ENCODE peak calls at places on chromosomes 13 and 19, in seven cellular contexts. One of them, this sample, is unnamed.

GRCh38 chr19:3642987-3643386 is 16.4 kb upstream of the CACTIN start:
- DNase-seq in H1: no peak
- DNase-seq in K562: peak
- DNase-seq in HCT116: peak
- DNase-seq in SK-N-SH: peak
- DNase-seq in HepG2: no peak
- DNase-seq in GM12878: no peak
- DNase-seq in this sample: no peak

GRCh38 chr19:46958542-46958941 is 61.1 kb upstream of the NPAS1 start:
- DNase-seq in HCT116: no peak
- DNase-seq in K562: no peak
- DNase-seq in GM12878: no peak
- DNase-seq in H1: no peak
- DNase-seq in HepG2: peak
- DNase-seq in SK-N-SH: peak
- DNase-seq in this sample: no peak

GRCh38 chr19:4980838-4981680 is 12.1 kb downstream of the KDM4B start:
- DNase-seq in HCT116: no peak
- DNase-seq in K562: peak
- DNase-seq in H1: no peak
- DNase-seq in HepG2: no peak
- DNase-seq in SK-N-SH: peak
- DNase-seq in GM12878: no peak
- DNase-seq in this sample: no peak

GRCh38 chr19:11337080-11337479 is 2.4 kb downstream of the RAB3D start:
- DNase-seq in K562: no peak
- DNase-seq in SK-N-SH: peak
- DNase-seq in H1: no peak
- DNase-seq in HepG2: no peak
- DNase-seq in GM12878: no peak
- DNase-seq in HCT116: no peak
- DNase-seq in this sample: no peak

GRCh38 chr19:16381756-16382401 is 57.3 kb downstream of the KLF2 start:
- DNase-seq in SK-N-SH: no peak
- DNase-seq in HepG2: no peak
- DNase-seq in K562: no peak
- DNase-seq in HCT116: no peak
- DNase-seq in GM12878: no peak
- DNase-seq in H1: no peak
- DNase-seq in this sample: no peak

GRCh38 chr13:77309254-77309653 is 17.6 kb downstream of the MYCBP2 start:
- DNase-seq in SK-N-SH: no peak
- DNase-seq in HepG2: no peak
- DNase-seq in GM12878: no peak
- DNase-seq in H1: no peak
- DNase-seq in K562: no peak
- DNase-seq in HCT116: no peak
- DNase-seq in this sample: no peak

GRCh38 chr19:6842871-6843607 is 44.3 kb upstream of the ADGRE1 start:
- DNase-seq in HepG2: no peak
- DNase-seq in GM12878: no peak
- DNase-seq in SK-N-SH: no peak
- DNase-seq in K562: no peak
- DNase-seq in HCT116: no peak
- DNase-seq in H1: no peak
- DNase-seq in this sample: no peak

GRCh38 chr13:109400192-109400591 is 386.2 kb downstream of the IRS2 start:
- DNase-seq in SK-N-SH: no peak
- DNase-seq in HCT116: no peak
- DNase-seq in HepG2: no peak
- DNase-seq in H1: no peak
- DNase-seq in K562: no peak
- DNase-seq in GM12878: no peak
- DNase-seq in this sample: no peak

GRCh38 chr19:1451916-1452801 is 2.2 kb downstream of the APC2 start:
- DNase-seq in HCT116: no peak
- DNase-seq in SK-N-SH: peak
- DNase-seq in GM12878: no peak
- DNase-seq in K562: no peak
- DNase-seq in HepG2: no peak
- DNase-seq in H1: no peak
- DNase-seq in this sample: no peak

GRCh38 chr13:95226051-95226450 is 75.2 kb downstream of the ABCC4 start:
- DNase-seq in GM12878: no peak
- DNase-seq in SK-N-SH: no peak
- DNase-seq in H1: no peak
- DNase-seq in HepG2: no peak
- DNase-seq in K562: no peak
- DNase-seq in HCT116: no peak
- DNase-seq in this sample: no peak

GRCh38 chr13:59488436-59488835 is 675.3 kb downstream of the DIAPH3 start:
- DNase-seq in HCT116: no peak
- DNase-seq in H1: no peak
- DNase-seq in K562: no peak
- DNase-seq in GM12878: no peak
- DNase-seq in HepG2: no peak
- DNase-seq in SK-N-SH: no peak
- DNase-seq in this sample: no peak
- TF ChIP-seq JUND in HCT116: no peak
- TF ChIP-seq JUND in H1: no peak
- TF ChIP-seq JUND in K562: no peak
- TF ChIP-seq JUND in GM12878: no peak
- TF ChIP-seq JUND in HepG2: no peak
- TF ChIP-seq JUND in SK-N-SH: no peak
- TF ChIP-seq JUND in this sample: no peak

DNA sequence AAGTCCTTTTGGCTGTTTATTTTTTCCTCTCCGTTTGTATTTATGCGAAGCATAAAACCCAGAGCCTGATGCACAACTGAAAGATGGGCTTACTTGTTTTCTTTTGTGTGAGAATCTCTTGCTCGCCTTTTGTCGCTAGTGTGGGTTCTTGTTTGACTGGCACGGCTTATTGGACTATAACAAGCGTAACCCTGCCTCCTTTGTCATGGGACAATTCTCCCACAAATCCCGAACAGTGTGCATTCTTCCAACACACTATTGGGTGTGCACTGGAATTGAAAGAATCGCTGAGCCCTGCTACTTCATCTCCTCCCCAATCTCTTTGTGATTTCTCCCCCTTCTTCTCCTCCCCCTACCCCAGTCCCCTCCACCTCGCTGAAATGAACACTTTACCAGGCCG is 110.8 kb downstream of the ZIC5 start:
- DNase-seq in SK-N-SH: no peak
- DNase-seq in K562: no peak
- DNase-seq in H1: no peak
- DNase-seq in GM12878: no peak
- DNase-seq in HepG2: no peak
- DNase-seq in HCT116: no peak
- DNase-seq in this sample: no peak
- TF ChIP-seq JUND in SK-N-SH: no peak
- TF ChIP-seq JUND in K562: no peak
- TF ChIP-seq JUND in H1: no peak
- TF ChIP-seq JUND in GM12878: no peak
- TF ChIP-seq JUND in HepG2: no peak
- TF ChIP-seq JUND in HCT116: no peak
- TF ChIP-seq JUND in this sample: no peak

DNA sequence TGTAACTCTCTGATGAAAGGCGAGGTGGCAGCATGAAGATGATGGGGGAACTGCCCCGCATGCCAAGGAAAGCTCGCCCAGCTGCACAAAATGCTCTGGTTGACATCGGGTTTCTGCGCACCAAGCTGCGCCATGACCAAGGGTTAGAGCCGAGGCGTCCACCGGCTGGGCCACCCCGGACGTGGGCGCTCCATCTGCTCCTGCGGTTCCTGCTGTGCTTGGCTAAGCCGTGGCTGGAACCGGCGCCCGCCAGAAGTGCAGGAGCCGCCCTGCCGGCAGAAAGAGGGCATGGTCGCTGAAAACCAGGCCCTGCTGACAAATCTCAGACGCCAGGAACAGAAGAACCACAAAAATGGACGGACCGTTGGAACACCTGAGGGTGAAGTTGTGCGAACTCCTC is 57.9 kb downstream of the ZNF100 start:
- DNase-seq in H1: no peak
- DNase-seq in HepG2: no peak
- DNase-seq in SK-N-SH: no peak
- DNase-seq in K562: no peak
- DNase-seq in GM12878: no peak
- DNase-seq in HCT116: no peak
- DNase-seq in this sample: no peak
- TF ChIP-seq JUND in H1: no peak
- TF ChIP-seq JUND in HepG2: no peak
- TF ChIP-seq JUND in SK-N-SH: no peak
- TF ChIP-seq JUND in K562: no peak
- TF ChIP-seq JUND in GM12878: no peak
- TF ChIP-seq JUND in HCT116: no peak
- TF ChIP-seq JUND in this sample: no peak

GRCh38 chr19:42249149-42249750 is 5.7 kb downstream of the ERF start:
- DNase-seq in HCT116: no peak
- DNase-seq in GM12878: no peak
- DNase-seq in K562: no peak
- DNase-seq in HepG2: no peak
- DNase-seq in SK-N-SH: no peak
- DNase-seq in H1: no peak
- DNase-seq in this sample: no peak

GRCh38 chr19:42251572-42251990 is 3.3 kb downstream of the ERF start:
- DNase-seq in H1: no peak
- DNase-seq in GM12878: no peak
- DNase-seq in HCT116: no peak
- DNase-seq in HepG2: no peak
- DNase-seq in SK-N-SH: no peak
- DNase-seq in K562: no peak
- DNase-seq in this sample: no peak

GRCh38 chr19:42250249-42250665 is 4.7 kb downstream of the ERF start:
- DNase-seq in GM12878: no peak
- DNase-seq in HCT116: no peak
- DNase-seq in SK-N-SH: no peak
- DNase-seq in K562: no peak
- DNase-seq in H1: no peak
- DNase-seq in HepG2: no peak
- DNase-seq in this sample: no peak

GRCh38 chr19:42249769-42250168 is 5.2 kb downstream of the ERF start:
- DNase-seq in K562: no peak
- DNase-seq in SK-N-SH: no peak
- DNase-seq in HCT116: no peak
- DNase-seq in GM12878: no peak
- DNase-seq in HepG2: no peak
- DNase-seq in H1: no peak
- DNase-seq in this sample: no peak

DNA sequence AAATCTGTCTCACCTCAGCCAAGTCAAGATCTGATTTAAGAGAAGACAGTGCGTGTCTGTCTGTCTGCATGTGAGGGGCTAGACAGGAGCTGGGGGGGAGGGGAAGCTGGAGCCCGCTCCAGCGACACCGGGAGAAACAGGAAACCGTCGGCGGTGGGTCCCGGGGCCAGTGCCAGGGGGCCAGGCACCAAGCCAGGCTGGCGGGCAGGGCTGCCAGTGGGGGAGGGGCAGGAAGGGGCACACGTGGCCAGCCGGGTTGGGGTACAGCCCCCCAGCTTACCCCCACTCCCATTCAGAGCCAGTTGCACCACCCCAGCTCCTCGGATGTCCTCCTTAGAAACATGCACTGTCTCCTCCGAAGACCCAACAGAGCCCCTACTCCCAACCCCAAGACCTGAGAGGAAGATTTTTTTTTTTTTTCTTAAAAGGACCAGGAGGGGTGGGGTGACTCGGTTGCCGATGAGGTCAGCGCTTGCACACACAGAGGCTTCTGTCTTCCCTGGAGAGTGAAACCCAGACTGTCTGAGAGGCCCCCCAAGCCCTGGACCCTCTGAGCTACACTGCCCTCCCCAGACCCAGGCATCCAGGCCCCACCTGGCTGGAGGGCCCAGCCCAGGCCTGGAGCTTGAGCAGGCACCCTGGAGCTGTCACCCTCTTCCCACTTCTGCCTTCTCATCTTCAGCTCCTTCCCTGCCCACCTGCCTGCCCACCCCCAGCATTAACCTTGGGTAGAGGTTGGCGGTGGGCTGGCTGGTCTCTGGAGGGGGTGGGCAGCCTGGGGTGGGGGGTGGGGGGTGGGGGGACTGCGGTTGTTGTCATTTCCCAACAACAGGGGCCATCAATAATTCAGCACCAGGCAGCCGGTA is 4.0 kb downstream of the ERF start:
- DNase-seq in GM12878: no peak
- DNase-seq in HepG2: no peak
- DNase-seq in SK-N-SH: peak
- DNase-seq in H1: no peak
- DNase-seq in K562: no peak
- DNase-seq in HCT116: no peak
- DNase-seq in this sample: no peak
- TF ChIP-seq JUND in GM12878: no peak
- TF ChIP-seq JUND in HepG2: no peak
- TF ChIP-seq JUND in SK-N-SH: no peak
- TF ChIP-seq JUND in H1: no peak
- TF ChIP-seq JUND in K562: no peak
- TF ChIP-seq JUND in HCT116: no peak
- TF ChIP-seq JUND in this sample: no peak

GRCh38 chr13:42214445-42214844 is 57.5 kb upstream of the AKAP11 start:
- DNase-seq in K562: no peak
- DNase-seq in HepG2: no peak
- DNase-seq in GM12878: no peak
- DNase-seq in H1: no peak
- DNase-seq in SK-N-SH: no peak
- DNase-seq in HCT116: no peak
- DNase-seq in this sample: no peak

GRCh38 chr13:42218576-42218975 is 53.4 kb upstream of the AKAP11 start:
- DNase-seq in H1: no peak
- DNase-seq in SK-N-SH: no peak
- DNase-seq in K562: no peak
- DNase-seq in HCT116: no peak
- DNase-seq in GM12878: no peak
- DNase-seq in HepG2: no peak
- DNase-seq in this sample: no peak

GRCh38 chr13:42219051-42219450 is 52.9 kb upstream of the AKAP11 start:
- DNase-seq in H1: no peak
- DNase-seq in HCT116: no peak
- DNase-seq in HepG2: no peak
- DNase-seq in GM12878: no peak
- DNase-seq in K562: no peak
- DNase-seq in SK-N-SH: no peak
- DNase-seq in this sample: no peak

GRCh38 chr13:42216422-42216735 is 55.6 kb upstream of the AKAP11 start:
- DNase-seq in HepG2: no peak
- DNase-seq in K562: no peak
- DNase-seq in HCT116: no peak
- DNase-seq in SK-N-SH: no peak
- DNase-seq in GM12878: no peak
- DNase-seq in H1: no peak
- DNase-seq in this sample: no peak

GRCh38 chr13:42215578-42216421 is 56.2 kb upstream of the AKAP11 start:
- DNase-seq in GM12878: peak
- DNase-seq in K562: peak
- DNase-seq in SK-N-SH: peak
- DNase-seq in HepG2: peak
- DNase-seq in HCT116: peak
- DNase-seq in H1: no peak
- DNase-seq in this sample: no peak
- TF ChIP-seq JUND in GM12878: no peak
- TF ChIP-seq JUND in K562: no peak
- TF ChIP-seq JUND in SK-N-SH: no peak
- TF ChIP-seq JUND in HepG2: no peak
- TF ChIP-seq JUND in HCT116: no peak
- TF ChIP-seq JUND in H1: no peak
- TF ChIP-seq JUND in this sample: no peak

This sample was measured in T47D.